ENCODE peak calls at places on chromosomes 4 and X, in four cellular contexts. One of them, this sample, is unnamed.

GRCh38 chr4:121900132-121900983 is 30.1 kb upstream of the BBS7 start:
- DNase-seq in RWPE1: peak
- DNase-seq in psoas muscle: no peak
- DNase-seq in hypothalamus: no peak
- DNase-seq in this sample: peak

GRCh38 chrX:14356401-14356800 is 172.9 kb upstream of the GLRA2 start:
- DNase-seq in RWPE1: peak
- DNase-seq in psoas muscle: no peak
- DNase-seq in hypothalamus: no peak
- DNase-seq in this sample: no peak

GRCh38 chrX:56728752-56729151 is 291 bp upstream of the NBDY start:
- DNase-seq in RWPE1: no peak
- DNase-seq in psoas muscle: no peak
- DNase-seq in hypothalamus: no peak
- DNase-seq in this sample: no peak

GRCh38 chrX:115460565-115460888 is 100.4 kb upstream of the PLS3 start:
- DNase-seq in RWPE1: no peak
- DNase-seq in psoas muscle: no peak
- DNase-seq in hypothalamus: no peak
- DNase-seq in this sample: no peak

GRCh38 chr4:81003549-81004240 is 26.8 kb upstream of the BMP3 start:
- DNase-seq in RWPE1: no peak
- DNase-seq in psoas muscle: no peak
- DNase-seq in hypothalamus: no peak
- DNase-seq in this sample: no peak

GRCh38 chrX:131068945-131069719 is 11.0 kb downstream of the ARHGAP36 start:
- DNase-seq in RWPE1: no peak
- DNase-seq in psoas muscle: no peak
- DNase-seq in hypothalamus: peak
- DNase-seq in this sample: no peak

GRCh38 chr4:156771171-156771837 is 200.3 kb downstream of the PDGFC start:
- DNase-seq in RWPE1: peak
- DNase-seq in psoas muscle: no peak
- DNase-seq in hypothalamus: no peak
- DNase-seq in this sample: peak

GRCh38 chr4:126123933-126124332 is 809.2 kb downstream of the FAT4 start:
- DNase-seq in RWPE1: no peak
- DNase-seq in psoas muscle: no peak
- DNase-seq in hypothalamus: no peak
- DNase-seq in this sample: no peak

GRCh38 chr4:12889054-12889453 is 595.1 kb downstream of the RAB28 start:
- DNase-seq in RWPE1: no peak
- DNase-seq in psoas muscle: no peak
- DNase-seq in hypothalamus: no peak
- DNase-seq in this sample: no peak

GRCh38 chrX:134935286-134935685 is 55.5 kb upstream of the SMIM10 start:
- DNase-seq in RWPE1: no peak
- DNase-seq in psoas muscle: no peak
- DNase-seq in hypothalamus: no peak
- DNase-seq in this sample: no peak

GRCh38 chrX:15686818-15687685 is 22.4 kb upstream of the CLTRN start:
- DNase-seq in RWPE1: no peak
- DNase-seq in psoas muscle: no peak
- DNase-seq in hypothalamus: peak
- DNase-seq in this sample: peak

GRCh38 chr4:26248647-26249046 is 72.2 kb upstream of the RBPJ start:
- DNase-seq in RWPE1: no peak
- DNase-seq in psoas muscle: no peak
- DNase-seq in hypothalamus: no peak
- DNase-seq in this sample: no peak

GRCh38 chr4:186658657-186659056 is 65.0 kb downstream of the FAT1 start:
- DNase-seq in RWPE1: no peak
- DNase-seq in psoas muscle: no peak
- DNase-seq in hypothalamus: no peak
- DNase-seq in this sample: no peak

GRCh38 chr4:39104255-39104654 is 42.2 kb downstream of the KLHL5 start:
- DNase-seq in RWPE1: no peak
- DNase-seq in psoas muscle: no peak
- DNase-seq in hypothalamus: no peak
- DNase-seq in this sample: no peak

GRCh38 chr4:159682996-159683395 is 580.1 kb downstream of the RAPGEF2 start:
- DNase-seq in RWPE1: no peak
- DNase-seq in psoas muscle: no peak
- DNase-seq in hypothalamus: no peak
- DNase-seq in this sample: no peak

GRCh38 chrX:73826996-73827395 is 264.0 kb downstream of the CHIC1 start:
- DNase-seq in RWPE1: no peak
- DNase-seq in psoas muscle: no peak
- DNase-seq in hypothalamus: no peak
- DNase-seq in this sample: no peak

GRCh38 chrX:134671207-134671750 is 13.0 kb upstream of the PLAC1 start:
- DNase-seq in RWPE1: no peak
- DNase-seq in psoas muscle: no peak
- DNase-seq in hypothalamus: no peak
- DNase-seq in this sample: no peak

GRCh38 chr4:6986781-6987565 is 56.2 kb upstream of the TADA2B start:
- DNase-seq in RWPE1: peak
- DNase-seq in psoas muscle: peak
- DNase-seq in hypothalamus: peak
- DNase-seq in this sample: peak

GRCh38 chrX:45743906-45744625 is 543.4 kb upstream of the DIPK2B start:
- DNase-seq in RWPE1: no peak
- DNase-seq in psoas muscle: no peak
- DNase-seq in hypothalamus: no peak
- DNase-seq in this sample: no peak

GRCh38 chr4:7379719-7380118 is 55.0 kb downstream of the PSAPL1 start:
- DNase-seq in RWPE1: no peak
- DNase-seq in psoas muscle: no peak
- DNase-seq in hypothalamus: no peak
- DNase-seq in this sample: no peak

GRCh38 chr4:14028862-14029261 is 401.3 kb upstream of the BOD1L1 start:
- DNase-seq in RWPE1: no peak
- DNase-seq in psoas muscle: no peak
- DNase-seq in hypothalamus: peak
- DNase-seq in this sample: no peak

GRCh38 chrX:25017667-25018247 is 2.0 kb upstream of the ARX start:
- DNase-seq in RWPE1: no peak
- DNase-seq in psoas muscle: peak
- DNase-seq in hypothalamus: no peak
- DNase-seq in this sample: no peak

GRCh38 chr4:2936773-2937145 is 26.4 kb downstream of the NOP14 start:
- DNase-seq in RWPE1: peak
- DNase-seq in psoas muscle: peak
- DNase-seq in hypothalamus: no peak
- DNase-seq in this sample: peak

GRCh38 chrX:13695601-13696115 is 6.7 kb downstream of the RAB9A start:
- DNase-seq in RWPE1: no peak
- DNase-seq in psoas muscle: no peak
- DNase-seq in hypothalamus: no peak
- DNase-seq in this sample: no peak

GRCh38 chrX:53188763-53189162 is 36.2 kb downstream of the KDM5C start:
- DNase-seq in RWPE1: no peak
- DNase-seq in psoas muscle: no peak
- DNase-seq in hypothalamus: no peak
- DNase-seq in this sample: no peak

GRCh38 chrX:139639253-139639652 is 68.7 kb downstream of the MCF2 start:
- DNase-seq in RWPE1: no peak
- DNase-seq in psoas muscle: no peak
- DNase-seq in hypothalamus: no peak
- DNase-seq in this sample: no peak

GRCh38 chr4:47598320-47598719 is 113.2 kb downstream of the ATP10D start:
- DNase-seq in RWPE1: peak
- DNase-seq in psoas muscle: no peak
- DNase-seq in hypothalamus: no peak
- DNase-seq in this sample: no peak

GRCh38 chrX:10001496-10001895 is 34.3 kb downstream of the CLDN34 start:
- DNase-seq in RWPE1: no peak
- DNase-seq in psoas muscle: no peak
- DNase-seq in hypothalamus: no peak
- DNase-seq in this sample: no peak

This sample was measured in LoVo.